ENCODE peak calls at places on chromosomes 6 and 20, in ten cellular contexts. K is CD4-positive, alpha-beta T cell; W is stimulated activated naive B cell treated with anti-CD40 and anti-IgM and Interleukin-4, amounts not matched to agents 10 μg/mL and 1 μg/mL and 100 μg/mL, for 72 hours; X is HFF-Myc; P is uterus; U is brain microvascular endothelial cell; D is fibroblast of mammary gland; J is GM23248; I is IMR-90; G is hepatocyte. E is an unnamed sample.

GRCh38 chr20:20824924-20825584 is 112.6 kb upstream of the RALGAPA2 start:
- DNase-seq in K (peak; percentile 25), W (peak; percentile 18), X (no peak), P (peak; percentile 31), U (peak; percentile 11), D (peak; percentile 34), J (peak; percentile 47), I (peak; percentile 2), G (peak; percentile 77), E (peak; percentile 30)

GRCh38 chr6:16781348-16782169 is 20.3 kb upstream of the ATXN1 start:
- DNase-seq in K (no peak), W (no peak), X (no peak), P (no peak), U (no peak), D (no peak), J (no peak), I (no peak), G (no peak), E (no peak)

GRCh38 chr6:74369556-74369993 is 673.6 kb downstream of the CD109 start:
- DNase-seq in K (no peak), W (no peak), X (peak; percentile 37), P (no peak), U (peak; percentile 86), D (peak; percentile 95), J (peak; percentile 91), I (peak; percentile 97), G (no peak), E (no peak)

GRCh38 chr6:43091020-43091419 is 14.9 kb downstream of the PTK7 start:
- DNase-seq in K (no peak), W (no peak), X (no peak), P (no peak), U (no peak), D (no peak), J (no peak), I (no peak), G (no peak), E (no peak)

GRCh38 chr6:34982424-34982852 is 93.4 kb downstream of the ANKS1A start:
- DNase-seq in K (no peak), W (no peak), X (no peak), P (no peak), U (peak; percentile 21), D (peak; percentile 29), J (peak; percentile 60), I (peak; percentile 21), G (peak; percentile 27), E (no peak)

GRCh38 chr6:125102411-125102810 is 51.2 kb upstream of the TPD52L1 start:
- DNase-seq in K (no peak), W (no peak), X (no peak), P (no peak), U (no peak), D (no peak), J (peak; percentile 40), I (peak; percentile 10), G (no peak), E (no peak)

GRCh38 chr6:150685860-150686259 is 86.2 kb downstream of the PLEKHG1 start:
- DNase-seq in K (peak; percentile 11), W (no peak), X (no peak), P (no peak), U (no peak), D (peak; percentile 22), J (peak; percentile 43), I (peak; percentile 1), G (peak; percentile 58), E (peak; percentile 9)

GRCh38 chr6:21390537-21391213 is 202.9 kb upstream of the SOX4 start:
- DNase-seq in K (no peak), W (no peak), X (no peak), P (no peak), U (no peak), D (no peak), J (no peak), I (no peak), G (no peak), E (no peak)

E was measured in T-helper 9 cell.